ENCODE peak calls at places on chromosomes 4 and X, in seven cellular contexts. X is HCT116, B is endothelial cell of umbilical vein, K is tibial nerve, R is brain microvascular endothelial cell, N is lower lobe of right lung, G is cardiac fibroblast. Q is an unnamed sample.

GRCh38 chr4:85963231-85963630 is 396.6 kb downstream of the MAPK10 start:
- DNase-seq in X (no peak), B (no peak), K (no peak), R (no peak), N (no peak), G (no peak), Q (no peak)

GRCh38 chr4:23818097-23818648 is 71.7 kb downstream of the PPARGC1A start:
- DNase-seq in X (no peak), B (no peak), K (no peak), R (no peak), N (no peak), G (no peak), Q (no peak)

GRCh38 chr4:102518703-102519131 is 17.6 kb downstream of the NFKB1 start:
- DNase-seq in X (no peak), B (no peak), K (no peak), R (no peak), N (no peak), G (no peak), Q (no peak)

GRCh38 chrX:16316336-16316735 is 149.1 kb downstream of the MAGEB17 start:
- DNase-seq in X (no peak), B (no peak), K (no peak), R (no peak), N (no peak), G (no peak), Q (no peak)

GRCh38 chr4:7906171-7906581 is 33.5 kb downstream of the AFAP1 start:
- DNase-seq in X (no peak), B (peak), K (no peak), R (no peak), N (no peak), G (peak), Q (no peak)

GRCh38 chr4:108492816-108493595 is 127.4 kb upstream of the RPL34 start:
- DNase-seq in X (peak), B (no peak), K (no peak), R (peak), N (no peak), G (no peak), Q (no peak)

GRCh38 chr4:147378780-147379179 is 102.1 kb upstream of the EDNRA start:
- DNase-seq in X (peak), B (no peak), K (no peak), R (no peak), N (no peak), G (no peak), Q (no peak)

GRCh38 chrX:130144509-130144908 is 21.1 kb downstream of the AIFM1 start:
- DNase-seq in X (no peak), B (peak), K (no peak), R (no peak), N (no peak), G (peak), Q (no peak)

GRCh38 chr4:77152421-77152820 is 4.6 kb upstream of the CCNG2 start:
- DNase-seq in X (no peak), B (no peak), K (no peak), R (no peak), N (no peak), G (no peak), Q (no peak)

GRCh38 chr4:147110473-147110872 is 164.8 kb upstream of the TTC29 start:
- DNase-seq in X (no peak), B (no peak), K (no peak), R (no peak), N (no peak), G (no peak), Q (no peak)

GRCh38 chrX:3435057-3435456 is 88.6 kb upstream of the MXRA5 start:
- DNase-seq in X (no peak), B (no peak), K (no peak), R (no peak), N (no peak), G (no peak), Q (no peak)

GRCh38 chrX:8846271-8846670 is 45.1 kb upstream of the FAM9A start:
- DNase-seq in X (no peak), B (no peak), K (no peak), R (no peak), N (no peak), G (no peak), Q (no peak)

GRCh38 chr4:10808591-10808990 is 124.0 kb upstream of the CLNK start:
- DNase-seq in X (no peak), B (no peak), K (no peak), R (peak), N (no peak), G (peak), Q (no peak)

GRCh38 chrX:78104447-78105176 is 564 bp downstream of the PGK1 start:
- DNase-seq in X (no peak), B (peak), K (peak), R (no peak), N (peak), G (peak), Q (peak)

GRCh38 chrX:107628662-107629532 is 587 bp downstream of the PRPS1 start:
- DNase-seq in X (no peak), B (peak), K (peak), R (peak), N (peak), G (peak), Q (peak)

GRCh38 chrX:27679281-27679680 is 89.1 kb downstream of the DCAF8L2 start:
- DNase-seq in X (no peak), B (peak), K (no peak), R (peak), N (no peak), G (peak), Q (no peak)

GRCh38 chrX:23373129-23373804 is 38.6 kb downstream of the PTCHD1 start:
- DNase-seq in X (no peak), B (no peak), K (no peak), R (peak), N (no peak), G (peak), Q (no peak)

GRCh38 chr4:174437324-174437723 is 85.0 kb downstream of the HPGD start:
- DNase-seq in X (no peak), B (peak), K (no peak), R (peak), N (no peak), G (peak), Q (no peak)

GRCh38 chrX:138191998-138192397 is 519.5 kb downstream of the FGF13 start:
- DNase-seq in X (no peak), B (no peak), K (peak), R (peak), N (no peak), G (peak), Q (no peak)

GRCh38 chr4:110371016-110371795 is 104.7 kb upstream of the ENPEP start:
- DNase-seq in X (no peak), B (no peak), K (no peak), R (no peak), N (no peak), G (no peak), Q (no peak)

GRCh38 chrX:118872102-118872566 is 48.5 kb downstream of the ZCCHC12 start:
- DNase-seq in X (no peak), B (no peak), K (no peak), R (no peak), N (no peak), G (no peak), Q (no peak)

GRCh38 chr4:171626554-171626953 is 186.7 kb upstream of the GALNTL6 start:
- DNase-seq in X (no peak), B (no peak), K (no peak), R (no peak), N (no peak), G (no peak), Q (no peak)

GRCh38 chr4:83486457-83487129 is 1.7 kb upstream of the ABRAXAS1 start:
- DNase-seq in X (no peak), B (no peak), K (no peak), R (no peak), N (no peak), G (no peak), Q (no peak)

GRCh38 chrX:55488559-55489314 is 911 bp downstream of the USP51 start:
- DNase-seq in X (no peak), B (peak), K (peak), R (peak), N (peak), G (peak), Q (peak)

GRCh38 chr4:90357117-90357710 is 230.0 kb downstream of the CCSER1 start:
- DNase-seq in X (peak), B (peak), K (no peak), R (peak), N (no peak), G (peak), Q (no peak)

GRCh38 chr4:18630218-18631110 is 608.9 kb upstream of the LCORL start:
- DNase-seq in X (no peak), B (no peak), K (no peak), R (no peak), N (no peak), G (no peak), Q (no peak)

GRCh38 chr4:136863756-136864155 is 668.5 kb downstream of the PCDH18 start:
- DNase-seq in X (peak), B (peak), K (no peak), R (no peak), N (no peak), G (peak), Q (no peak)

GRCh38 chr4:164977243-164978164 is at the start of gene TRIM61:
- DNase-seq in X (no peak), B (no peak), K (no peak), R (peak), N (peak), G (peak), Q (peak)

GRCh38 chr4:188714907-188715306 is 575.7 kb downstream of the TRIML1 start:
- DNase-seq in X (no peak), B (no peak), K (no peak), R (peak), N (no peak), G (peak), Q (no peak)

GRCh38 chr4:33715996-33716395 is 2528.3 kb downstream of the ARAP2 start:
- DNase-seq in X (no peak), B (no peak), K (no peak), R (peak), N (no peak), G (peak), Q (no peak)

GRCh38 chrX:24498975-24499374 is 33.9 kb downstream of the PDK3 start:
- DNase-seq in X (no peak), B (peak), K (no peak), R (no peak), N (no peak), G (peak), Q (no peak)

GRCh38 chr4:24912252-24913098 is at the start of gene CCDC149:
- DNase-seq in X (peak), B (peak), K (no peak), R (peak), N (peak), G (peak), Q (no peak)

GRCh38 chrX:120647127-120647526 is 17.3 kb upstream of the C1GALT1C1 start:
- DNase-seq in X (no peak), B (peak), K (no peak), R (peak), N (no peak), G (no peak), Q (no peak)

GRCh38 chrX:53481093-53481492 is 46.9 kb upstream of the HSD17B10 start:
- DNase-seq in X (no peak), B (no peak), K (no peak), R (no peak), N (no peak), G (no peak), Q (no peak)

GRCh38 chrX:24347871-24348270 is 12.6 kb upstream of the SUPT20HL1 start:
- DNase-seq in X (no peak), B (peak), K (no peak), R (no peak), N (no peak), G (peak), Q (no peak)

GRCh38 chr4:24927039-24927438 is 14.2 kb upstream of the CCDC149 start:
- DNase-seq in X (no peak), B (no peak), K (no peak), R (no peak), N (no peak), G (no peak), Q (no peak)

GRCh38 chr4:2135083-2135482 is 76.0 kb downstream of the NAT8L start:
- DNase-seq in X (no peak), B (peak), K (no peak), R (peak), N (no peak), G (peak), Q (no peak)

GRCh38 chr4:52586069-52586468 is 73.0 kb downstream of the USP46 start:
- DNase-seq in X (no peak), B (no peak), K (no peak), R (no peak), N (no peak), G (no peak), Q (no peak)

GRCh38 chr4:52585379-52585778 is 73.7 kb downstream of the USP46 start:
- DNase-seq in X (no peak), B (no peak), K (no peak), R (no peak), N (no peak), G (no peak), Q (no peak)

GRCh38 chr4:52592287-52592686 is 66.8 kb downstream of the USP46 start:
- DNase-seq in X (no peak), B (no peak), K (no peak), R (no peak), N (no peak), G (no peak), Q (no peak)

GRCh38 chr4:52588771-52589591 is 70.1 kb downstream of the USP46 start:
- DNase-seq in X (no peak), B (peak), K (no peak), R (peak), N (no peak), G (peak), Q (no peak)

GRCh38 chr4:52588097-52588496 is 71.0 kb downstream of the USP46 start:
- DNase-seq in X (peak), B (peak), K (peak), R (peak), N (no peak), G (peak), Q (no peak)
- TF ChIP-seq CTCF in X (peak), B (peak), K (peak), R (peak), N (peak), G (peak), Q (no peak)

GRCh38 chr4:81790477-81790876 is 318.8 kb upstream of the RASGEF1B start:
- DNase-seq in X (no peak), B (no peak), K (no peak), R (no peak), N (no peak), G (no peak), Q (no peak)
- TF ChIP-seq CTCF in X (no peak), B (no peak), K (no peak), R (no peak), N (no peak), G (no peak), Q (no peak)

GRCh38 chr4:129146639-129147038 is 50.7 kb downstream of the C4orf33 start:
- DNase-seq in X (no peak), B (no peak), K (no peak), R (no peak), N (no peak), G (no peak), Q (no peak)

GRCh38 chr4:129145222-129145730 is 49.3 kb downstream of the C4orf33 start:
- DNase-seq in X (no peak), B (no peak), K (no peak), R (no peak), N (no peak), G (no peak), Q (no peak)

GRCh38 chr4:129148892-129149291 is 52.9 kb downstream of the C4orf33 start:
- DNase-seq in X (no peak), B (no peak), K (no peak), R (no peak), N (no peak), G (no peak), Q (no peak)

GRCh38 chr4:129143359-129143758 is 47.4 kb downstream of the C4orf33 start:
- DNase-seq in X (no peak), B (no peak), K (no peak), R (no peak), N (no peak), G (no peak), Q (no peak)

GRCh38 chr4:129144755-129145206 is 48.8 kb downstream of the C4orf33 start:
- DNase-seq in X (no peak), B (peak), K (no peak), R (no peak), N (no peak), G (peak), Q (no peak)
- TF ChIP-seq CTCF in X (no peak), B (no peak), K (no peak), R (no peak), N (no peak), G (no peak), Q (no peak)

GRCh38 chrX:73850124-73851013 is 287.4 kb downstream of the CHIC1 start:
- DNase-seq in X (peak), B (peak), K (no peak), R (peak), N (no peak), G (peak), Q (no peak)
- TF ChIP-seq CTCF in X (peak), B (peak), K (no peak), R (peak), N (no peak), G (peak), Q (no peak)

GRCh38 chrX:109839694-109840358 is 106.8 kb upstream of the ACSL4 start:
- DNase-seq in X (peak), B (no peak), K (no peak), R (peak), N (no peak), G (peak), Q (no peak)
- TF ChIP-seq CTCF in X (no peak), B (no peak), K (no peak), R (peak), N (no peak), G (peak), Q (no peak)

DNA sequence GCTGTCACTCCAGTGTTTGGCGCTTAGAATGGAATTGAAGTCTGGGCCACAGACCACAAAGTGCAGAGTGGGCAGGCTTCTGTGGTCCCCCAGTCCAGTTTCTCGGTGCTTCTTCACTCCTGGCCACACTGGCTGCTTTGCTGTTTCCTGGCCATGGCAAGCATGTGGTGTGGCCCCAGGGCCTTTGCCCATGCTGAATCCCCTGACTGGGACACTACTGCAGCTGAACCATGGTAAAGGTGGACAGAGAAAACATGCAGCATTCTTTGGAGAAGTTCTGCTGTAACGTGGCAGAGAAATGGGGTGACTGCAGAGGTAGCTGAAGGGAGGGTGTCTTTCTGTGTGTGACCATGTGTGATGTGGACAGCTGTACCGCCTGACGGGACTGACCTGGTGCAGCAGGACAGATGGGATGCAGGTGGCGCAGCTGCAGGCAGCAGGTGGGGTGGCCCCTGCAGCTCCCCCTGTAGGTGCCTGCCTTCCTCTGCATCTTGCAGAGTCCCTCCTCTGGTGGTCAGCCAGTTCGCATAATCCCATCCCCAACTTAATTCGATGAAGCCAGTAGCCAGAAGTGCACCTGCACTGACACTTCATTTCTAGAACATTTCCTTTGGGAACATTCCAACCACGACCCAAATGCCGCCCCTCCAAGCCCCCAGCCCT is 13.2 kb upstream of the S100P start:
- DNase-seq in X (no peak), B (no peak), K (no peak), R (no peak), N (no peak), G (no peak), Q (no peak)
- TF ChIP-seq CTCF in X (peak), B (peak), K (no peak), R (peak), N (no peak), G (no peak), Q (no peak)

Q was measured in natural killer cell.